ENCODE peak calls at places on chromosomes 11 and 22, in eight cellular contexts. K is ELF-1; M is CD8-positive, alpha-beta memory T cell; R is renal cortical epithelial cell; G is GM23248; H is NCI-H1092 treated with DMSO at 0.1 percent for 48 hours; O is brain microvascular endothelial cell; Z is LoVo. J is an unnamed sample.

GRCh38 chr22:39664485-39665200 is 94.1 kb downstream of the CACNA1I start:
- DNase-seq in M (peak), K (peak), O (no peak), R (no peak), Z (no peak), H (no peak), G (no peak), J (no peak)

GRCh38 chr11:121281609-121282164 is 10.9 kb upstream of the SC5D start:
- DNase-seq in H (no peak), Z (peak), M (no peak), O (no peak), K (no peak), R (no peak), G (no peak), J (no peak)

GRCh38 chr11:1087961-1088926 is 13.6 kb downstream of the MUC2 start:
- DNase-seq in G (no peak), M (no peak), R (no peak), Z (no peak), O (no peak), K (no peak), H (no peak), J (no peak)

GRCh38 chr11:118060879-118061278 is 16.0 kb upstream of the TMPRSS4 start:
- DNase-seq in R (no peak), G (no peak), K (no peak), H (no peak), M (no peak), O (no peak), Z (no peak), J (no peak)

GRCh38 chr22:48315415-48316244 is 1512.0 kb downstream of the BRD1 start:
- DNase-seq in K (no peak), O (no peak), R (no peak), M (no peak), H (no peak), Z (no peak), G (no peak), J (no peak)

GRCh38 chr22:43829904-43830851 is 18.1 kb upstream of the EFCAB6 start:
- DNase-seq in G (peak), H (peak), O (no peak), R (peak), M (no peak), Z (no peak), K (no peak), J (no peak)

GRCh38 chr22:20139391-20140106 is 7.9 kb downstream of the ZDHHC8 start:
- DNase-seq in H (no peak), O (no peak), K (no peak), Z (no peak), M (no peak), R (no peak), G (no peak), J (no peak)

GRCh38 chr11:85950317-85951048 is 95.3 kb downstream of the CCDC83 start:
- DNase-seq in H (no peak), K (no peak), O (no peak), Z (no peak), M (no peak), G (no peak), R (no peak), J (no peak)

GRCh38 chr11:102225689-102226562 is 91.4 kb upstream of the BIRC3 start:
- DNase-seq in Z (no peak), R (peak), H (no peak), G (peak), O (peak), K (no peak), M (no peak), J (no peak)

GRCh38 chr11:128891410-128891861 is 280 bp downstream of the KCNJ5 start:
- DNase-seq in R (no peak), O (no peak), M (no peak), G (no peak), K (peak), Z (no peak), H (no peak), J (no peak)

GRCh38 chr11:94854770-94855633 is 86.8 kb downstream of the AMOTL1 start:
- DNase-seq in M (no peak), G (no peak), H (no peak), R (no peak), Z (no peak), O (no peak), K (no peak), J (no peak)

GRCh38 chr11:8933931-8934330 is 1.2 kb upstream of the C11orf16 start:
- DNase-seq in Z (no peak), R (no peak), H (no peak), K (no peak), O (no peak), G (no peak), M (no peak), J (no peak)

GRCh38 chr11:120224872-120225371 is 14.1 kb downstream of the OAF start:
- DNase-seq in O (no peak), M (no peak), Z (no peak), R (no peak), G (no peak), K (no peak), H (no peak), J (no peak)

GRCh38 chr11:35918716-35919115 is 25.1 kb upstream of the LDLRAD3 start:
- DNase-seq in H (no peak), G (no peak), K (no peak), Z (no peak), R (no peak), O (no peak), M (no peak), J (no peak)

GRCh38 chr22:35792501-35792900 is 74.8 kb downstream of the APOL5 start:
- DNase-seq in K (no peak), G (no peak), M (no peak), R (no peak), O (no peak), H (no peak), Z (no peak), J (no peak)

GRCh38 chr11:118889796-118890195 is 6.1 kb downstream of the CXCR5 start:
- DNase-seq in Z (no peak), G (peak), K (peak), M (no peak), O (peak), H (no peak), R (peak), J (no peak)

GRCh38 chr22:17113600-17113999 is 7.6 kb downstream of the TMEM121B start:
- DNase-seq in M (no peak), O (no peak), K (no peak), H (no peak), Z (no peak), R (no peak), G (no peak), J (no peak)

GRCh38 chr11:2781413-2782274 is 81.8 kb upstream of the KCNQ1OT1 start:
- DNase-seq in K (no peak), R (no peak), G (no peak), M (no peak), Z (no peak), O (no peak), H (no peak), J (no peak)

GRCh38 chr22:22408731-22409696 is 99.5 kb downstream of the ZNF280B start:
- DNase-seq in G (peak), R (peak), H (peak), K (peak), O (peak), Z (peak), M (no peak), J (peak)

GRCh38 chr11:34250732-34251639 is 106.8 kb downstream of the ABTB2 start:
- DNase-seq in M (peak), Z (peak), O (peak), G (peak), K (peak), R (peak), H (no peak), J (peak)

GRCh38 chr11:28337701-28338100 is 229.5 kb downstream of the METTL15 start:
- DNase-seq in R (no peak), M (no peak), Z (no peak), K (no peak), H (no peak), G (no peak), O (no peak), J (no peak)

GRCh38 chr11:27614092-27614491 is 86.2 kb downstream of the BDNF start:
- DNase-seq in Z (no peak), G (peak), O (no peak), M (no peak), R (no peak), H (no peak), K (no peak), J (no peak)

GRCh38 chr11:17014321-17014773 is at the start of gene PLEKHA7:
- DNase-seq in M (peak), G (peak), Z (peak), R (no peak), H (peak), O (no peak), K (no peak), J (no peak)

GRCh38 chr11:99069831-99070444 is 49.2 kb downstream of the CNTN5 start:
- DNase-seq in G (no peak), M (no peak), K (peak), H (peak), R (peak), Z (peak), O (peak), J (no peak)

GRCh38 chr11:93902921-93903320 is 52.5 kb upstream of the VSTM5 start:
- DNase-seq in H (no peak), O (no peak), Z (no peak), M (no peak), R (no peak), K (peak), G (no peak), J (no peak)

GRCh38 chr22:36022162-36022561 is 6.5 kb downstream of the RBFOX2 start:
- DNase-seq in K (no peak), M (no peak), Z (no peak), R (no peak), H (no peak), O (peak), G (peak), J (no peak)

GRCh38 chr22:41917906-41918791 is 3.3 kb upstream of the SHISA8 start:
- DNase-seq in R (peak), M (no peak), O (peak), G (peak), K (no peak), H (peak), Z (no peak), J (no peak)

GRCh38 chr11:75516886-75517285 is 8.9 kb downstream of the GDPD5 start:
- DNase-seq in Z (no peak), R (no peak), G (no peak), O (no peak), H (no peak), K (no peak), M (no peak), J (no peak)

GRCh38 chr22:36860017-36860416 is 789 bp upstream of the NCF4 start:
- DNase-seq in H (no peak), R (no peak), O (no peak), Z (no peak), M (no peak), G (peak), K (no peak), J (no peak)

J was measured in HCT116.